ENCODE peak calls at places on chromosomes 13 and 19, in seven cellular contexts. B is B cell, W is thoracic aorta, L is endothelial cell of umbilical vein, T is lung, S is HFF-Myc, C is GM12865. V is an unnamed sample.

GRCh38 chr19:33377586-33378475 is 4.3 kb downstream of the CEBPG start:
- DNase-seq in B (no peak), W (no peak), L (peak; percentile 56), T (no peak), S (no peak), C (no peak), V (no peak)

GRCh38 chr13:39073983-39074382 is 35.7 kb downstream of the NHLRC3 start:
- DNase-seq in B (no peak), W (no peak), L (no peak), T (no peak), S (no peak), C (no peak), V (no peak)

GRCh38 chr19:33375156-33375744 is 1.7 kb downstream of the CEBPG start:
- DNase-seq in B (no peak), W (no peak), L (no peak), T (no peak), S (no peak), C (no peak), V (no peak)

GRCh38 chr13:25455146-25455545 is 83.4 kb downstream of the ATP8A2 start:
- DNase-seq in B (no peak), W (no peak), L (no peak), T (peak; percentile 40), S (no peak), C (no peak), V (no peak)

GRCh38 chr19:14337510-14337909 is 43.7 kb upstream of the ADGRE5 start:
- DNase-seq in B (no peak), W (no peak), L (peak; percentile 35), T (no peak), S (no peak), C (peak; percentile 63), V (peak; percentile 63)

GRCh38 chr19:41928221-41928683 is at the start of gene ERFL:
- DNase-seq in B (no peak), W (no peak), L (no peak), T (no peak), S (no peak), C (no peak), V (peak; percentile 47)

GRCh38 chr19:18762125-18763023 is 28.7 kb downstream of the COMP start:
- DNase-seq in B (no peak), W (no peak), L (peak; percentile 40), T (peak; percentile 91), S (no peak), C (no peak), V (no peak)

GRCh38 chr19:49875801-49876421 is 1.2 kb downstream of the AKT1S1 start:
- DNase-seq in B (peak; percentile 65), W (no peak), L (peak; percentile 72), T (peak; percentile 74), S (no peak), C (peak; percentile 66), V (peak; percentile 60)

GRCh38 chr19:54152878-54153524 is 6.5 kb downstream of the LENG1 start:
- DNase-seq in B (no peak), W (no peak), L (no peak), T (no peak), S (no peak), C (no peak), V (no peak)

GRCh38 chr13:93472296-93472695 is 245.7 kb downstream of the GPC6 start:
- DNase-seq in B (no peak), W (no peak), L (no peak), T (no peak), S (no peak), C (no peak), V (no peak)

GRCh38 chr13:111011899-111012298 is 97.0 kb upstream of the ANKRD10 start:
- DNase-seq in B (no peak), W (no peak), L (no peak), T (no peak), S (no peak), C (peak; percentile 12), V (peak; percentile 21)

GRCh38 chr13:30978981-30979956 is 46.8 kb downstream of the TEX26 start:
- DNase-seq in B (no peak), W (no peak), L (peak; percentile 5), T (no peak), S (no peak), C (peak; percentile 48), V (peak; percentile 61)

GRCh38 chr13:114161644-114162532 is 17.2 kb upstream of the CFAP97D2 start:
- DNase-seq in B (no peak), W (no peak), L (peak; percentile 55), T (peak; percentile 57), S (no peak), C (no peak), V (no peak)

GRCh38 chr13:27960362-27961226 is 8.5 kb downstream of the CDX2 start:
- DNase-seq in B (no peak), W (no peak), L (no peak), T (peak; percentile 57), S (no peak), C (peak; percentile 45), V (peak; percentile 62)

GRCh38 chr13:90738881-90739280 is 608.6 kb upstream of the MIR17HG start:
- DNase-seq in B (no peak), W (no peak), L (no peak), T (no peak), S (no peak), C (no peak), V (no peak)

GRCh38 chr13:81334481-81334880 is 993.6 kb upstream of the SPRY2 start:
- DNase-seq in B (no peak), W (no peak), L (no peak), T (no peak), S (no peak), C (no peak), V (no peak)

GRCh38 chr13:51895906-51896888 is 34.4 kb downstream of the CCDC70 start:
- DNase-seq in B (no peak), W (no peak), L (peak; percentile 63), T (peak; percentile 55), S (peak; percentile 11), C (peak; percentile 68), V (peak; percentile 64)

GRCh38 chr19:1182727-1183126 is 8.7 kb upstream of the SBNO2 start:
- DNase-seq in B (no peak), W (no peak), L (no peak), T (no peak), S (no peak), C (no peak), V (no peak)

GRCh38 chr19:1189419-1189818 is 15.4 kb upstream of the SBNO2 start:
- DNase-seq in B (no peak), W (no peak), L (no peak), T (no peak), S (no peak), C (peak; percentile 55), V (peak; percentile 76)

GRCh38 chr19:1181606-1182005 is 7.5 kb upstream of the SBNO2 start:
- DNase-seq in B (no peak), W (no peak), L (no peak), T (peak; percentile 81), S (no peak), C (no peak), V (no peak)

GRCh38 chr19:1182068-1182467 is 8.0 kb upstream of the SBNO2 start:
- DNase-seq in B (no peak), W (no peak), L (no peak), T (no peak), S (no peak), C (no peak), V (no peak)

DNA sequence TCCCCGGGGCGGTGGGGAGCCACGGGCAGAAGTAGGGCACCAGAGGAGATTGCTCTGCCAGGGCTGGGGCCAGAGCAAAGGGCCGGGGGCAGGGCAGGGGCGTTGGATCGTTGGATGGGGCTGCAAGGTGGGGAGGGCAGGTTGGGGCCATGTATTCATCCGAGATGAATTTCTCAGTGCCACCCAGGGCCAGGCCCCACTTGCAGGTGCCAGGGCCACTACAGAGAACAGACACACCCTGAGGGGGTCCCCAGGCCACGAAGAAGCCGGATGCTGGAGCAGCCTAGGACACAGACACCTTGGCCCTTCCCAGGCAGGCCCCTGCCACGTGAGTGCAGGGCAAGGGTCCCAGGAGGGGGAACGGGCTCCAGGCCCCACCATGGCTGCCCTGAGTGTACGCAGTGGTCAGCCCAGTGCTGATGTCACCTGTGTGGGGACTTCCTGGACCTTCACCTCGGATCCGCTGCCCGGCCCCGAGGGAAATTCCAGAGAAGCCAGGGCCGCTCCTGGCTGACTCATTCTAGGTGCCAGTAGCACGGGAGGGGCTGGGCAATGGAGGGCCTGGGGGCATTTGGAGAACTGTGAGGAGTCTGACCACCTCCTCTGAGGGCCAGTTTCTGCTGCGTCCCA is 9.6 kb upstream of the SBNO2 start:
- DNase-seq in B (no peak), W (no peak), L (peak; percentile 48), T (no peak), S (no peak), C (peak; percentile 87), V (no peak)
- TF ChIP-seq CTCF in B (no peak), W (no peak), L (no peak), T (no peak), S (no peak), C (no peak), V (no peak)

DNA sequence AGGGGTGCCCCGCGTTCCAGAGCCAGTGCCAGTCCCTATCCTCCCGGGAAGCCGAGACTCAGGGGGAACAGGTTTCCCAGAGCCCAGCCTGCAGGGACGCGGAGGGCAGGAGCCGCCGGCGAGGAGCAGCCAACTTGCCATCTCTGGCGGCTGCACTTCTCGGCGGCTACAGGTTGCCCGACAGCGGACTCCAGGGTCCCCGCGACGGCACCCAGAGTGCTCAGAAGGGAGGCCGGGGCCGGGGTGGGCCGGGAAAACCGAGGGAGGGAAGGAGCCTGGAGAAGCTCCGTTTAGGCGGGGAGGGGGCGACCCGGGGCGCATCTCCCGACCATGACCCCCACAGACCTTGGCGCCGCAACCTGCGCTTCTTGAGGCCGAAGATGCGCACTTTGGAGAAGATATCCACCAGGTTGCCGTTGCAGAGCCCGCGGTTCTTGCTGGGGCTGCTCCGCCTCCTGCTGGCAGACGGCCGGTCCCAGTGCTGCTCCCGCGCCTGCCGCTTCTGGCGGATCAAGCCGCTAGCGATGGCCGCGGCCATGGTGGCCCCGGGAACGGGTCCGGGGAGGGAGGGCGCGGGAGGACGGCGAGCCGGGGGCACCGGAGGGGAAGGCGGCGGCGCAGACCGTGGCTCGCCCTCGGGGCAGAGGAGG is 463.8 kb downstream of the ITGBL1 start:
- DNase-seq in B (no peak), W (no peak), L (no peak), T (no peak), S (no peak), C (no peak), V (no peak)
- TF ChIP-seq CTCF in B (no peak), W (no peak), L (no peak), T (no peak), S (no peak), C (no peak), V (no peak)

GRCh38 chr19:9155591-9155990 is 15.4 kb downstream of the ZNF317 start:
- DNase-seq in B (no peak), W (no peak), L (no peak), T (no peak), S (no peak), C (no peak), V (no peak)
- TF ChIP-seq CTCF in B (no peak), W (no peak), L (no peak), T (no peak), S (no peak), C (no peak), V (no peak)

DNA sequence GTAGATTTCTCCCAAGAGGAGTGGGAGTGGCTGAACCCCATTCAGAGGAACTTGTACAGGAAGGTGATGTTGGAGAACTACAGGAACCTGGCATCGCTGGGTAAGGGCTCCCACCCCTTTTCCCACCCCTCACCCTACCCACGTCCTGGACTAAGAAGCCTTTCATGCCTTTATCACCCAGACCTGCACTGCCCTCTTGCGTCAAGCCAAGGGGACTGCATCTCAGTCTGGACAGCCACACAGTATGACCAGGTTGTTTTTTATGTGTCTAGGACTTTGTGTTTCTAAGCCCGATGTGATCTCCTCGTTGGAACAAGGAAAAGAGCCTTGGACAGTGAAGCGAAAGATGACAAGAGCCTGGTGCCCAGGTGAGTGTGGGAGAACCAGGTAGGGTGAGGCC is 8.8 kb downstream of the ZFP28 start:
- DNase-seq in B (no peak), W (no peak), L (no peak), T (no peak), S (no peak), C (no peak), V (no peak)
- TF ChIP-seq CTCF in B (no peak), W (no peak), L (peak; percentile 13), T (no peak), S (peak; percentile 28), C (peak; percentile 18), V (no peak)

GRCh38 chr19:37172368-37173366 is at the start of gene ZNF585A:
- DNase-seq in B (peak; percentile 94), W (peak; percentile 83), L (peak; percentile 97), T (peak; percentile 92), S (peak; percentile 91), C (peak; percentile 97), V (peak; percentile 93)
- TF ChIP-seq CTCF in B (peak; percentile 23), W (no peak), L (no peak), T (peak; percentile 7), S (no peak), C (no peak), V (no peak)